ENCODE peak calls at places on chromosomes 6 and 20, in ten cellular contexts. K, B, U, H, X, D, W, T, N and Y are unnamed samples.

GRCh38 chr6:53929340-53930120 is 134.7 kb downstream of the LRRC1 start:
- DNase-seq in U (no peak), W (no peak), X (no peak), D (no peak), H (no peak), T (peak; percentile 7), B (no peak), N (no peak), K (no peak), Y (no peak)

GRCh38 chr6:6916598-6916997 is 191.2 kb upstream of the RREB1 start:
- DNase-seq in X (no peak), W (no peak), N (no peak), D (no peak), U (no peak), K (no peak), B (no peak), T (no peak), H (no peak), Y (no peak)

GRCh38 chr20:32510601-32511357 is 74.4 kb downstream of the NOL4L start:
- DNase-seq in N (no peak), T (no peak), W (no peak), K (peak; percentile 63), X (no peak), B (no peak), D (peak; percentile 58), U (no peak), H (no peak), Y (no peak)

GRCh38 chr6:97669191-97669651 is 386.2 kb upstream of the MMS22L start:
- DNase-seq in H (peak; percentile 0), U (peak; percentile 18), K (peak; percentile 77), D (no peak), W (no peak), N (no peak), X (no peak), B (no peak), T (no peak), Y (no peak)

GRCh38 chr6:18359237-18359885 is 27.8 kb upstream of the RNF144B start:
- DNase-seq in X (no peak), B (no peak), W (no peak), H (no peak), D (no peak), U (no peak), K (no peak), T (no peak), N (no peak), Y (no peak)

GRCh38 chr6:134317471-134318131 is at the start of gene SGK1:
- DNase-seq in T (no peak), D (peak; percentile 66), U (no peak), W (no peak), N (peak; percentile 13), B (no peak), H (peak; percentile 76), K (peak; percentile 84), X (no peak), Y (no peak)

GRCh38 chr6:27757307-27757706 is 154.9 kb downstream of the OR2B2 start:
- DNase-seq in T (no peak), H (peak; percentile 56), B (peak; percentile 59), X (no peak), K (peak; percentile 89), N (no peak), D (peak; percentile 57), U (no peak), W (peak; percentile 70), Y (no peak)

GRCh38 chr20:10376271-10377075 is 57.5 kb downstream of the MKKS start:
- DNase-seq in N (peak; percentile 51), U (no peak), T (no peak), X (peak; percentile 17), K (no peak), H (peak; percentile 27), W (no peak), B (no peak), D (no peak), Y (no peak)

GRCh38 chr6:3232017-3232838 is 4.8 kb upstream of the TUBB2B start:
- DNase-seq in H (no peak), W (no peak), T (no peak), U (no peak), D (no peak), N (no peak), B (no peak), K (no peak), X (no peak), Y (no peak)

GRCh38 chr20:34112600-34113061 is 588 bp upstream of the EIF2S2 start:
- DNase-seq in D (no peak), X (peak; percentile 13), N (no peak), K (no peak), W (peak; percentile 36), U (no peak), B (no peak), H (peak; percentile 65), T (no peak), Y (no peak)

GRCh38 chr6:13573669-13574110 is 711 bp upstream of the SIRT5 start:
- DNase-seq in D (no peak), W (peak; percentile 53), X (no peak), N (no peak), B (peak; percentile 61), U (peak; percentile 30), H (peak; percentile 38), K (peak; percentile 73), T (peak; percentile 18), Y (no peak)

GRCh38 chr20:23350007-23350854 is at the start of gene NXT1:
- DNase-seq in T (peak; percentile 98), U (peak; percentile 96), N (peak; percentile 91), W (peak; percentile 98), B (peak; percentile 95), D (peak; percentile 96), H (peak; percentile 99), K (peak; percentile 98), X (peak; percentile 95), Y (peak; percentile 97)

GRCh38 chr20:56870271-56870670 is 241.2 kb downstream of the TFAP2C start:
- DNase-seq in B (no peak), U (no peak), X (no peak), D (no peak), K (no peak), N (no peak), H (no peak), W (no peak), T (no peak), Y (no peak)

GRCh38 chr6:10719386-10720228 is 3.3 kb upstream of the TMEM14C start:
- DNase-seq in D (no peak), N (no peak), K (no peak), H (peak; percentile 25), T (no peak), W (peak; percentile 16), U (peak; percentile 55), B (no peak), X (no peak), Y (no peak)

GRCh38 chr6:109242029-109242428 is 140.2 kb downstream of the CD164 start:
- DNase-seq in W (no peak), T (no peak), X (no peak), H (no peak), U (no peak), D (no peak), N (no peak), K (no peak), B (no peak), Y (no peak)

GRCh38 chr6:2732503-2733089 is 18.1 kb downstream of the MYLK4 start:
- DNase-seq in T (no peak), W (no peak), K (no peak), H (peak; percentile 26), X (no peak), B (no peak), N (no peak), U (no peak), D (no peak), Y (no peak)

GRCh38 chr6:150150821-150151646 is 8.2 kb downstream of the PPP1R14C start:
- DNase-seq in K (no peak), D (no peak), H (no peak), T (no peak), X (no peak), B (no peak), U (no peak), W (peak; percentile 48), N (no peak), Y (no peak)

GRCh38 chr6:22296067-22296466 is 769 bp downstream of the PRL start:
- DNase-seq in W (no peak), B (no peak), H (no peak), N (no peak), D (no peak), T (no peak), X (no peak), K (no peak), U (no peak), Y (no peak)

GRCh38 chr6:22294301-22294700 is 2.5 kb downstream of the PRL start:
- DNase-seq in X (no peak), B (no peak), T (no peak), W (no peak), N (no peak), U (no peak), H (no peak), D (no peak), K (no peak), Y (no peak)

GRCh38 chr6:22298393-22299010 is 1.7 kb upstream of the PRL start:
- DNase-seq in U (no peak), X (no peak), K (no peak), D (no peak), T (no peak), W (no peak), B (no peak), N (no peak), H (no peak), Y (no peak)

GRCh38 chr6:22295145-22295544 is 1.7 kb downstream of the PRL start:
- DNase-seq in T (no peak), X (no peak), H (no peak), D (no peak), K (no peak), N (no peak), B (no peak), U (no peak), W (no peak), Y (no peak)

GRCh38 chr6:22296936-22297335 is at the start of gene PRL:
- DNase-seq in U (no peak), B (no peak), K (no peak), T (no peak), D (no peak), X (no peak), H (no peak), N (no peak), W (no peak), Y (no peak)
- H3K27me3 ChIP-seq in U (no peaks in the 10 kb centered on the region), B (no peaks in the 10 kb centered on the region), K (no peaks in the 10 kb centered on the region), T (no peaks in the 10 kb centered on the region), D (no peaks in the 10 kb centered on the region), X (no peaks in the 10 kb centered on the region), H (no peaks in the 10 kb centered on the region), N (no peaks in the 10 kb centered on the region), W (no peaks in the 10 kb centered on the region), Y (no peaks in the 10 kb centered on the region)

GRCh38 chr6:50722829-50723562 is 9.7 kb downstream of the TFAP2D start:
- DNase-seq in U (no peak), D (no peak), T (no peak), K (peak; percentile 64), H (no peak), W (no peak), B (no peak), N (no peak), X (no peak), Y (no peak)
- H3K27me3 ChIP-seq in U (peaks cover 94% of the 10 kb centered on the region), D (peaks cover 17% of the 10 kb centered on the region), T (no peaks in the 10 kb centered on the region), K (peaks cover 100% of the 10 kb centered on the region), H (peaks cover 100% of the 10 kb centered on the region), W (peaks cover 59% of the 10 kb centered on the region), B (peaks cover 74% of the 10 kb centered on the region), N (peaks cover 81% of the 10 kb centered on the region), X (no peaks in the 10 kb centered on the region), Y (peaks cover 2% of the 10 kb centered on the region)

GRCh38 chr6:32047084-32047478 is 8.9 kb downstream of the CYP21A2 start:
- DNase-seq in B (no peak), N (no peak), T (peak; percentile 21), D (no peak), K (peak; percentile 68), W (peak; percentile 24), H (peak; percentile 22), X (no peak), U (peak; percentile 38), Y (no peak)
- H3K27me3 ChIP-seq in B (no peaks in the 10 kb centered on the region), N (no peaks in the 10 kb centered on the region), T (no peaks in the 10 kb centered on the region), D (no peaks in the 10 kb centered on the region), K (no peaks in the 10 kb centered on the region), W (no peaks in the 10 kb centered on the region), H (no peaks in the 10 kb centered on the region), X (no peaks in the 10 kb centered on the region), U (no peaks in the 10 kb centered on the region), Y (peaks cover 16% of the 10 kb centered on the region)

GRCh38 chr20:40849456-40849855 is 160.4 kb upstream of the MAFB start:
- DNase-seq in N (no peak), K (no peak), X (no peak), H (no peak), T (no peak), B (no peak), D (no peak), W (no peak), U (no peak), Y (no peak)
- H3K27me3 ChIP-seq in N (no peaks in the 10 kb centered on the region), K (no peaks in the 10 kb centered on the region), X (no peaks in the 10 kb centered on the region), H (no peaks in the 10 kb centered on the region), T (no peaks in the 10 kb centered on the region), B (no peaks in the 10 kb centered on the region), D (no peaks in the 10 kb centered on the region), W (no peaks in the 10 kb centered on the region), U (peaks cover 6% of the 10 kb centered on the region), Y (no peaks in the 10 kb centered on the region)